ENCODE peak calls at places on chromosomes 12 and 14, in five cellular contexts. Y is GM03348; O is MCF 10A; X is LoVo; L is stimulated activated naive B cell treated with anti-CD40 and anti-IgM and Interleukin-4, amounts not matched to agents 10 μg/mL and 1 μg/mL and 100 μg/mL, for 72 hours. D is an unnamed sample.

GRCh38 chr12:100208834-100209233 is 8.2 kb downstream of the ACTR6 start:
- DNase-seq in Y (no peak), X (no peak), L (no peak), O (no peak), D (no peak)

GRCh38 chr14:31320216-31320615 is 100.1 kb downstream of the HEATR5A start:
- DNase-seq in Y (no peak), L (no peak), X (no peak), O (no peak), D (no peak)

GRCh38 chr14:28294834-28295440 is 471.6 kb upstream of the FOXG1 start:
- DNase-seq in L (no peak), X (no peak), O (peak; percentile 75), Y (no peak), D (peak; percentile 51)

GRCh38 chr14:79740043-79740442 is 471.3 kb downstream of the DIO2 start:
- DNase-seq in O (no peak), X (no peak), L (no peak), Y (no peak), D (no peak)

GRCh38 chr14:40733206-40733605 is 873.5 kb upstream of the LRFN5 start:
- DNase-seq in L (no peak), O (no peak), Y (no peak), X (no peak), D (no peak)

GRCh38 chr12:6110006-6110405 is 14.5 kb downstream of the VWF start:
- DNase-seq in Y (no peak), O (no peak), X (peak; percentile 8), L (no peak), D (no peak)

GRCh38 chr14:104687601-104688504 is 1.6 kb upstream of the INF2 start:
- DNase-seq in X (peak; percentile 87), Y (no peak), L (no peak), O (peak; percentile 92), D (peak; percentile 78)

GRCh38 chr12:11746024-11746771 is 96.7 kb downstream of the ETV6 start:
- DNase-seq in X (peak; percentile 8), O (peak; percentile 90), L (peak; percentile 80), Y (no peak), D (peak; percentile 46)

GRCh38 chr14:82387699-82388098 is 854.0 kb upstream of the SEL1L start:
- DNase-seq in O (peak; percentile 77), L (no peak), X (no peak), Y (no peak), D (no peak)

GRCh38 chr12:84697141-84697540 is 215.5 kb downstream of the SLC6A15 start:
- DNase-seq in O (no peak), L (no peak), Y (peak; percentile 33), X (no peak), D (no peak)

GRCh38 chr14:51828017-51828797 is 32.2 kb upstream of the GNG2 start:
- DNase-seq in X (peak; percentile 37), Y (peak; percentile 56), O (peak; percentile 72), L (peak; percentile 80), D (peak; percentile 98)